ENCODE peak calls at places on chromosomes 12 and 14, in ten cellular contexts. F is colonic mucosa, N is Peyer's patch, J is neural progenitor cell, K is brain microvascular endothelial cell, E is fibroblast of lung, S is IMR-90, B is HL-60, H is upper lobe of right lung, Q is body of pancreas. I is an unnamed sample.

GRCh38 chr14:30235485-30235884 is 307.8 kb upstream of the PRKD1 start:
- DNase-seq in F (no peak), K (no peak), Q (no peak), E (no peak), B (no peak), S (no peak), N (no peak), H (no peak), J (no peak), I (no peak)

GRCh38 chr14:99542566-99542965 is 61.4 kb downstream of the CCNK start:
- DNase-seq in E (no peak), S (no peak), N (no peak), Q (no peak), J (no peak), H (no peak), K (no peak), B (no peak), F (no peak), I (no peak)

GRCh38 chr14:81091139-81091538 is 129.6 kb downstream of the GTF2A1 start:
- DNase-seq in B (no peak), F (no peak), Q (no peak), H (no peak), K (no peak), S (no peak), J (no peak), N (no peak), E (no peak), I (no peak)

GRCh38 chr12:107236824-107237467 is 143.6 kb upstream of the CRY1 start:
- DNase-seq in N (no peak), K (no peak), S (peak), Q (no peak), J (no peak), F (no peak), E (no peak), B (no peak), H (no peak), I (no peak)

GRCh38 chr14:61147369-61147897 is 133.7 kb downstream of the TMEM30B start:
- DNase-seq in J (no peak), H (no peak), S (peak), F (no peak), K (peak), B (no peak), Q (no peak), E (peak), N (no peak), I (no peak)

GRCh38 chr14:70254476-70254961 is 65.8 kb upstream of the SLC8A3 start:
- DNase-seq in Q (peak), K (no peak), J (peak), F (peak), N (peak), S (peak), B (no peak), E (peak), H (peak), I (no peak)

GRCh38 chr14:77265187-77265515 is 5.9 kb downstream of the NGB start:
- DNase-seq in B (no peak), S (no peak), E (no peak), F (no peak), K (no peak), H (no peak), Q (no peak), N (no peak), J (no peak), I (no peak)

GRCh38 chr14:20434701-20435453 is 1.1 kb downstream of the KLHL33 start:
- DNase-seq in S (no peak), E (no peak), J (no peak), N (no peak), Q (no peak), K (no peak), F (no peak), H (no peak), B (no peak), I (no peak)

GRCh38 chr12:112905451-112906089 is 1.2 kb upstream of the OAS1 start:
- DNase-seq in K (no peak), Q (no peak), J (no peak), B (no peak), N (no peak), E (no peak), H (no peak), S (no peak), F (peak), I (no peak)

GRCh38 chr14:96038558-96038919 is 623 bp upstream of the C14orf132 start:
- DNase-seq in J (peak), B (no peak), E (no peak), S (no peak), H (no peak), N (no peak), F (no peak), Q (no peak), K (no peak), I (peak)

DNA sequence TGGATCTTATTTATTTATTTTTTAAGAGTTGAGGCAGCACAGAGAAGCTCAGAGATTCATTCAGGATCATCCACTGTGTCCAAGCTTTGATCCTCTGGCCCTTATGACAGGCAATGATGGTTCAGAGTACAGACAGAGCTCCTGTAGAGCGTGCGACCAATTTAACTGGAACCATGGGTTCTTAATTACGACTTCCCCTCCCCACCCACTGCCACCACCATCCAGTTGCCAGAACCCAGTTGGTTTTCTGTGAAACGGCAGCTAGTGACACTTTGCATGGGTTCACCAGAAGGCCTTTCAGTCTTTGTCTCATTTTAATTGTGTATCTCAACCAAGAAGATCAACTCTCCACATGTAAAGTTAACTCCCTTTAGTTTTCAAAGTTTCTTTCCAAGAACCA is 478.2 kb downstream of the ZFP36L1 start:
- DNase-seq in H (no peak), E (no peak), Q (no peak), J (no peak), F (no peak), K (no peak), S (no peak), B (no peak), N (no peak), I (no peak)
- H3K27ac ChIP-seq in H (no peak), E (no peak), Q (no peak), J (no peak), F (no peak), K (no peak), S (no peak), B (no peak), N (no peak), I (no peak)

GRCh38 chr12:5377997-5378596 is 53.8 kb upstream of the NTF3 start:
- DNase-seq in E (no peak), K (no peak), H (no peak), S (no peak), F (peak), J (no peak), B (no peak), N (peak), Q (no peak), I (no peak)

GRCh38 chr12:5375547-5376295 is 56.2 kb upstream of the NTF3 start:
- DNase-seq in H (no peak), J (no peak), B (no peak), K (no peak), F (no peak), E (no peak), N (no peak), S (no peak), Q (no peak), I (no peak)

GRCh38 chr12:5383961-5384360 is 47.9 kb upstream of the NTF3 start:
- DNase-seq in B (no peak), F (no peak), H (no peak), K (no peak), N (no peak), S (no peak), J (no peak), Q (no peak), E (no peak), I (no peak)

GRCh38 chr12:5376591-5377207 is 55.2 kb upstream of the NTF3 start:
- DNase-seq in K (no peak), Q (no peak), J (no peak), S (no peak), F (peak), H (no peak), E (no peak), N (peak), B (no peak), I (no peak)

GRCh38 chr12:5379737-5380496 is 52.0 kb upstream of the NTF3 start:
- DNase-seq in K (no peak), F (no peak), S (no peak), N (no peak), B (no peak), H (no peak), J (no peak), E (no peak), Q (no peak), I (no peak)
- TF ChIP-seq CTCF in K (no peak), F (no peak), S (no peak), N (no peak), B (no peak), H (no peak), J (no peak), E (no peak), Q (no peak), I (no peak)

DNA sequence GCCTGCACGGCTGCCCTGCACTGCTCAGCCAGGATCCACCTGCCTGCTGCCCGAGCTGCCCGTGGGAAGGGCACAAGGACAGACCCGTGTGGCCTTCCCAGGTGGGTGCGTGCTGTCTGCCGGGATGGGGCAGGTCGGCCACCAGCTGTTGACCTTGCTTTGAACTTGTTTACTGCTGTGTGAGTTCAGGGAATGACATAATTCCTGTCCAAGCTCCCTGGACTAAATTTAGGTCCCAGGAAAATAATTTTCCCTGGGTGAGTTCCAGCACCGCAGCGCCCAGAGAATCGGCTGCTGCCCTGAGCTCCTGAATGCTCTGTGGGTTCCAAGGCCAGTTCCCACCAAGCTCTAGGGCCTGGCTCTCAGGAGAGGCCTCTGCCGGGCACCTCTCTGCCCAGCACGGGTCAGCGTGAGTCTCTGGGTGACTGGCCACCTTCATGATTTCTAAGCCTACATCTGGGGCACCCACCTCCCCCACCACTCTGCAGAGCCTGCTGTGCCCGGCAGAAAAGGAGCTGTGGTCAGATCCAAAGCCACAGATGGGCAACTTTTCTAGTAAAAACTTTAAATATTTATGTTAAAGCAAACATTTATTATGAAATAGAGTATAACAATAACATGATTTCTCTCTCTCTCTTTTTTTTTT is 27.2 kb upstream of the MLXIP start:
- DNase-seq in S (peak), B (no peak), K (peak), F (no peak), E (peak), J (no peak), Q (peak), N (no peak), H (no peak), I (no peak)
- H3K27ac ChIP-seq in S (no peak), B (no peak), K (peak), F (no peak), E (no peak), J (no peak), Q (peak), N (no peak), H (peak), I (peak)

GRCh38 chr14:58884442-58884841 is 246.7 kb downstream of the DACT1 start:
- DNase-seq in Q (no peak), B (no peak), S (no peak), K (no peak), F (no peak), E (no peak), J (no peak), H (no peak), N (no peak), I (no peak)
- TF ChIP-seq CTCF in Q (no peak), B (peak), S (peak), K (peak), F (peak), E (no peak), J (peak), H (peak), N (no peak), I (no peak)

GRCh38 chr14:68364823-68365222 is 428.0 kb downstream of the ZFP36L1 start:
- DNase-seq in F (no peak), S (no peak), J (no peak), K (no peak), H (no peak), Q (no peak), B (no peak), E (no peak), N (no peak), I (no peak)
- H3K27ac ChIP-seq in F (no peak), S (no peak), J (peak), K (peak), H (peak), Q (peak), B (no peak), E (peak), N (no peak), I (peak)

GRCh38 chr12:43501705-43502104 is 50.3 kb downstream of the ADAMTS20 start:
- DNase-seq in N (no peak), Q (no peak), H (no peak), K (peak), J (peak), B (no peak), F (no peak), S (peak), E (peak), I (no peak)
- TF ChIP-seq CTCF in N (no peak), Q (no peak), H (no peak), K (peak), J (peak), B (peak), F (no peak), S (peak), E (peak), I (no peak)